ENCODE peak calls at places on chromosomes 11 and 22, in nine cellular contexts. One of them, this sample, is unnamed. For H3K36me3, the result is how much of the 10 kb centered on the place peaks cover.

GRCh38 chr22:43205748-43206514 is 19.0 kb upstream of the TTLL12 start:
- DNase-seq in lower lobe of right lung: no peak
- DNase-seq in CD8-positive, alpha-beta T cell: peak
- DNase-seq in bronchial epithelial cell: no peak
- DNase-seq in heart left ventricle: peak
- DNase-seq in psoas muscle: no peak
- DNase-seq in CD8-positive, alpha-beta memory T cell: peak
- DNase-seq in naive thymus-derived CD4-positive, alpha-beta T cell: no peak
- DNase-seq in fibroblast of lung: no peak
- DNase-seq in this sample: no peak

GRCh38 chr11:105153392-105153791 is 13.8 kb upstream of the CARD18 start:
- DNase-seq in fibroblast of lung: no peak
- DNase-seq in naive thymus-derived CD4-positive, alpha-beta T cell: no peak
- DNase-seq in CD8-positive, alpha-beta T cell: no peak
- DNase-seq in psoas muscle: no peak
- DNase-seq in bronchial epithelial cell: no peak
- DNase-seq in CD8-positive, alpha-beta memory T cell: no peak
- DNase-seq in heart left ventricle: no peak
- DNase-seq in lower lobe of right lung: no peak
- DNase-seq in this sample: no peak

GRCh38 chr22:45198463-45198795 is 34.7 kb downstream of the NUP50 start:
- DNase-seq in naive thymus-derived CD4-positive, alpha-beta T cell: no peak
- DNase-seq in psoas muscle: no peak
- DNase-seq in CD8-positive, alpha-beta memory T cell: no peak
- DNase-seq in bronchial epithelial cell: no peak
- DNase-seq in CD8-positive, alpha-beta T cell: no peak
- DNase-seq in heart left ventricle: no peak
- DNase-seq in fibroblast of lung: no peak
- DNase-seq in lower lobe of right lung: no peak
- DNase-seq in this sample: no peak

GRCh38 chr11:128898580-128899344 is 7.6 kb downstream of the KCNJ5 start:
- DNase-seq in bronchial epithelial cell: no peak
- DNase-seq in lower lobe of right lung: peak
- DNase-seq in naive thymus-derived CD4-positive, alpha-beta T cell: no peak
- DNase-seq in CD8-positive, alpha-beta memory T cell: no peak
- DNase-seq in fibroblast of lung: no peak
- DNase-seq in CD8-positive, alpha-beta T cell: no peak
- DNase-seq in psoas muscle: no peak
- DNase-seq in heart left ventricle: peak
- DNase-seq in this sample: no peak

GRCh38 chr11:74636633-74637184 is 44.3 kb downstream of the POLD3 start:
- DNase-seq in lower lobe of right lung: no peak
- DNase-seq in fibroblast of lung: peak
- DNase-seq in CD8-positive, alpha-beta T cell: no peak
- DNase-seq in psoas muscle: no peak
- DNase-seq in bronchial epithelial cell: peak
- DNase-seq in naive thymus-derived CD4-positive, alpha-beta T cell: no peak
- DNase-seq in heart left ventricle: no peak
- DNase-seq in CD8-positive, alpha-beta memory T cell: no peak
- DNase-seq in this sample: peak

GRCh38 chr11:59197990-59198389 is 14.7 kb downstream of the MPEG1 start:
- DNase-seq in bronchial epithelial cell: peak
- DNase-seq in naive thymus-derived CD4-positive, alpha-beta T cell: no peak
- DNase-seq in CD8-positive, alpha-beta T cell: no peak
- DNase-seq in fibroblast of lung: peak
- DNase-seq in psoas muscle: peak
- DNase-seq in lower lobe of right lung: peak
- DNase-seq in heart left ventricle: peak
- DNase-seq in CD8-positive, alpha-beta memory T cell: no peak
- DNase-seq in this sample: no peak

GRCh38 chr22:30408388-30409101 is 11.7 kb downstream of the SEC14L2 start:
- DNase-seq in fibroblast of lung: peak
- DNase-seq in lower lobe of right lung: no peak
- DNase-seq in psoas muscle: no peak
- DNase-seq in naive thymus-derived CD4-positive, alpha-beta T cell: no peak
- DNase-seq in CD8-positive, alpha-beta T cell: no peak
- DNase-seq in bronchial epithelial cell: peak
- DNase-seq in CD8-positive, alpha-beta memory T cell: no peak
- DNase-seq in heart left ventricle: no peak
- DNase-seq in this sample: no peak

GRCh38 chr11:113806403-113806802 is 26.8 kb downstream of the CLDN25 start:
- DNase-seq in naive thymus-derived CD4-positive, alpha-beta T cell: no peak
- DNase-seq in fibroblast of lung: peak
- DNase-seq in lower lobe of right lung: no peak
- DNase-seq in heart left ventricle: no peak
- DNase-seq in psoas muscle: no peak
- DNase-seq in CD8-positive, alpha-beta memory T cell: no peak
- DNase-seq in CD8-positive, alpha-beta T cell: no peak
- DNase-seq in bronchial epithelial cell: peak
- DNase-seq in this sample: no peak

GRCh38 chr11:115463606-115464005 is 40.6 kb downstream of the CADM1 start:
- DNase-seq in lower lobe of right lung: no peak
- DNase-seq in CD8-positive, alpha-beta T cell: no peak
- DNase-seq in naive thymus-derived CD4-positive, alpha-beta T cell: no peak
- DNase-seq in CD8-positive, alpha-beta memory T cell: no peak
- DNase-seq in psoas muscle: no peak
- DNase-seq in bronchial epithelial cell: no peak
- DNase-seq in heart left ventricle: no peak
- DNase-seq in fibroblast of lung: no peak
- DNase-seq in this sample: no peak

GRCh38 chr22:35547993-35548761 is 7.5 kb downstream of the RASD2 start:
- DNase-seq in bronchial epithelial cell: no peak
- DNase-seq in psoas muscle: no peak
- DNase-seq in naive thymus-derived CD4-positive, alpha-beta T cell: no peak
- DNase-seq in fibroblast of lung: no peak
- DNase-seq in CD8-positive, alpha-beta T cell: no peak
- DNase-seq in CD8-positive, alpha-beta memory T cell: no peak
- DNase-seq in lower lobe of right lung: no peak
- DNase-seq in heart left ventricle: no peak
- DNase-seq in this sample: no peak

GRCh38 chr11:26578998-26579635 is 7.1 kb upstream of the MUC15 start:
- DNase-seq in fibroblast of lung: peak
- DNase-seq in bronchial epithelial cell: peak
- DNase-seq in lower lobe of right lung: no peak
- DNase-seq in naive thymus-derived CD4-positive, alpha-beta T cell: no peak
- DNase-seq in heart left ventricle: no peak
- DNase-seq in psoas muscle: no peak
- DNase-seq in CD8-positive, alpha-beta T cell: no peak
- DNase-seq in CD8-positive, alpha-beta memory T cell: no peak
- DNase-seq in this sample: no peak

GRCh38 chr22:24153353-24153752 is 27.9 kb upstream of the SUSD2 start:
- DNase-seq in CD8-positive, alpha-beta memory T cell: peak
- DNase-seq in heart left ventricle: no peak
- DNase-seq in bronchial epithelial cell: no peak
- DNase-seq in lower lobe of right lung: no peak
- DNase-seq in naive thymus-derived CD4-positive, alpha-beta T cell: peak
- DNase-seq in CD8-positive, alpha-beta T cell: peak
- DNase-seq in psoas muscle: no peak
- DNase-seq in fibroblast of lung: no peak
- DNase-seq in this sample: no peak

GRCh38 chr11:87926250-87926970 is 248.8 kb downstream of the RAB38 start:
- DNase-seq in CD8-positive, alpha-beta memory T cell: no peak
- DNase-seq in fibroblast of lung: peak
- DNase-seq in lower lobe of right lung: no peak
- DNase-seq in bronchial epithelial cell: peak
- DNase-seq in heart left ventricle: no peak
- DNase-seq in naive thymus-derived CD4-positive, alpha-beta T cell: no peak
- DNase-seq in CD8-positive, alpha-beta T cell: no peak
- DNase-seq in psoas muscle: no peak
- DNase-seq in this sample: peak

GRCh38 chr11:14148653-14149273 is 186.2 kb downstream of the SPON1 start:
- DNase-seq in heart left ventricle: no peak
- DNase-seq in fibroblast of lung: peak
- DNase-seq in naive thymus-derived CD4-positive, alpha-beta T cell: peak
- DNase-seq in psoas muscle: no peak
- DNase-seq in CD8-positive, alpha-beta T cell: no peak
- DNase-seq in bronchial epithelial cell: peak
- DNase-seq in lower lobe of right lung: no peak
- DNase-seq in CD8-positive, alpha-beta memory T cell: peak
- DNase-seq in this sample: no peak

GRCh38 chr22:32776397-32776796 is 25.1 kb upstream of the TIMP3 start:
- DNase-seq in psoas muscle: no peak
- DNase-seq in fibroblast of lung: no peak
- DNase-seq in CD8-positive, alpha-beta memory T cell: no peak
- DNase-seq in heart left ventricle: no peak
- DNase-seq in lower lobe of right lung: no peak
- DNase-seq in bronchial epithelial cell: no peak
- DNase-seq in naive thymus-derived CD4-positive, alpha-beta T cell: no peak
- DNase-seq in CD8-positive, alpha-beta T cell: no peak
- DNase-seq in this sample: no peak

GRCh38 chr11:69603978-69604524 is 36.9 kb upstream of the CCND1 start:
- DNase-seq in lower lobe of right lung: no peak
- DNase-seq in heart left ventricle: no peak
- DNase-seq in CD8-positive, alpha-beta T cell: no peak
- DNase-seq in bronchial epithelial cell: no peak
- DNase-seq in naive thymus-derived CD4-positive, alpha-beta T cell: no peak
- DNase-seq in CD8-positive, alpha-beta memory T cell: no peak
- DNase-seq in fibroblast of lung: no peak
- DNase-seq in psoas muscle: no peak
- DNase-seq in this sample: no peak

GRCh38 chr22:40648386-40648785 is 11.9 kb upstream of the MRTFA start:
- DNase-seq in fibroblast of lung: no peak
- DNase-seq in CD8-positive, alpha-beta memory T cell: no peak
- DNase-seq in psoas muscle: no peak
- DNase-seq in CD8-positive, alpha-beta T cell: no peak
- DNase-seq in naive thymus-derived CD4-positive, alpha-beta T cell: no peak
- DNase-seq in lower lobe of right lung: no peak
- DNase-seq in heart left ventricle: no peak
- DNase-seq in bronchial epithelial cell: no peak
- DNase-seq in this sample: no peak

GRCh38 chr22:40653361-40653760 is 16.8 kb upstream of the MRTFA start:
- DNase-seq in heart left ventricle: no peak
- DNase-seq in bronchial epithelial cell: no peak
- DNase-seq in CD8-positive, alpha-beta memory T cell: no peak
- DNase-seq in CD8-positive, alpha-beta T cell: no peak
- DNase-seq in psoas muscle: no peak
- DNase-seq in lower lobe of right lung: no peak
- DNase-seq in naive thymus-derived CD4-positive, alpha-beta T cell: no peak
- DNase-seq in fibroblast of lung: no peak
- DNase-seq in this sample: no peak

GRCh38 chr22:40651563-40652501 is 15.3 kb upstream of the MRTFA start:
- DNase-seq in heart left ventricle: peak
- DNase-seq in naive thymus-derived CD4-positive, alpha-beta T cell: peak
- DNase-seq in lower lobe of right lung: peak
- DNase-seq in fibroblast of lung: peak
- DNase-seq in CD8-positive, alpha-beta memory T cell: peak
- DNase-seq in CD8-positive, alpha-beta T cell: peak
- DNase-seq in psoas muscle: peak
- DNase-seq in bronchial epithelial cell: peak
- DNase-seq in this sample: peak

GRCh38 chr22:40654522-40655167 is 18.1 kb upstream of the MRTFA start:
- DNase-seq in CD8-positive, alpha-beta memory T cell: no peak
- DNase-seq in CD8-positive, alpha-beta T cell: no peak
- DNase-seq in heart left ventricle: peak
- DNase-seq in psoas muscle: peak
- DNase-seq in fibroblast of lung: peak
- DNase-seq in lower lobe of right lung: no peak
- DNase-seq in bronchial epithelial cell: peak
- DNase-seq in naive thymus-derived CD4-positive, alpha-beta T cell: no peak
- DNase-seq in this sample: no peak

GRCh38 chr22:40651057-40651456 is 14.5 kb upstream of the MRTFA start:
- DNase-seq in fibroblast of lung: no peak
- DNase-seq in heart left ventricle: no peak
- DNase-seq in CD8-positive, alpha-beta memory T cell: no peak
- DNase-seq in naive thymus-derived CD4-positive, alpha-beta T cell: no peak
- DNase-seq in CD8-positive, alpha-beta T cell: no peak
- DNase-seq in psoas muscle: no peak
- DNase-seq in lower lobe of right lung: no peak
- DNase-seq in bronchial epithelial cell: peak
- DNase-seq in this sample: no peak
- H3K4me3 ChIP-seq in fibroblast of lung: peak
- H3K4me3 ChIP-seq in heart left ventricle: peak
- H3K4me3 ChIP-seq in CD8-positive, alpha-beta memory T cell: no peak
- H3K4me3 ChIP-seq in naive thymus-derived CD4-positive, alpha-beta T cell: no peak
- H3K4me3 ChIP-seq in CD8-positive, alpha-beta T cell: no peak
- H3K4me3 ChIP-seq in psoas muscle: peak
- H3K4me3 ChIP-seq in lower lobe of right lung: peak
- H3K4me3 ChIP-seq in bronchial epithelial cell: no peak
- H3K4me3 ChIP-seq in this sample: no peak

DNA sequence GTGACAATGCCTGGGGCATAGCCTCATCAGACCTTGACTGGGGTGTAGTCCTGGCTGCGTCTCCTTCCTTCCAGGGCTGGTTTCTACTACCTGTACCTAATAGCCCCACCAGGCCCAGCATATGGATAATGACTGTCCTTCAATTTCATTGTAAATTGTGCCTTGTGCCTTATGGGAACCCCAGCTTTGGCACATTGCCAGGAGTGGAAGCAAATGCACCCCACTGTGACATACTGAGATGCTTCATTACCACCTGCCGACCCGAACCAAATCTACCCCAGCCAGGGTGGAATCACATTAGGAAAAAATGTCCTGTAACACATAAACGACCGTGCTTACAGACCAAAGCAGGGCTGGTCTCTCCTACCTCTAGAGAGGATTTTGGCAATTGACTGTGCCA is 7.3 kb downstream of the TOP3B start:
- DNase-seq in CD8-positive, alpha-beta memory T cell: no peak
- DNase-seq in naive thymus-derived CD4-positive, alpha-beta T cell: no peak
- DNase-seq in heart left ventricle: no peak
- DNase-seq in psoas muscle: peak
- DNase-seq in bronchial epithelial cell: no peak
- DNase-seq in CD8-positive, alpha-beta T cell: no peak
- DNase-seq in fibroblast of lung: no peak
- DNase-seq in lower lobe of right lung: no peak
- DNase-seq in this sample: no peak
- H3K36me3 ChIP-seq in CD8-positive, alpha-beta memory T cell: under half
- H3K36me3 ChIP-seq in naive thymus-derived CD4-positive, alpha-beta T cell: under half
- H3K36me3 ChIP-seq in heart left ventricle: half or more
- H3K36me3 ChIP-seq in psoas muscle: under half
- H3K36me3 ChIP-seq in bronchial epithelial cell: under half
- H3K36me3 ChIP-seq in CD8-positive, alpha-beta T cell: under half
- H3K36me3 ChIP-seq in fibroblast of lung: under half
- H3K36me3 ChIP-seq in lower lobe of right lung: half or more
- H3K36me3 ChIP-seq in this sample: under half

GRCh38 chr22:46764140-46764680 is 1.8 kb downstream of the TBC1D22A start:
- DNase-seq in fibroblast of lung: no peak
- DNase-seq in naive thymus-derived CD4-positive, alpha-beta T cell: no peak
- DNase-seq in lower lobe of right lung: no peak
- DNase-seq in heart left ventricle: no peak
- DNase-seq in bronchial epithelial cell: no peak
- DNase-seq in psoas muscle: no peak
- DNase-seq in CD8-positive, alpha-beta memory T cell: no peak
- DNase-seq in CD8-positive, alpha-beta T cell: no peak
- DNase-seq in this sample: no peak
- H3K4me3 ChIP-seq in fibroblast of lung: no peak
- H3K4me3 ChIP-seq in naive thymus-derived CD4-positive, alpha-beta T cell: no peak
- H3K4me3 ChIP-seq in lower lobe of right lung: no peak
- H3K4me3 ChIP-seq in heart left ventricle: peak
- H3K4me3 ChIP-seq in bronchial epithelial cell: no peak
- H3K4me3 ChIP-seq in psoas muscle: peak
- H3K4me3 ChIP-seq in CD8-positive, alpha-beta memory T cell: no peak
- H3K4me3 ChIP-seq in CD8-positive, alpha-beta T cell: no peak
- H3K4me3 ChIP-seq in this sample: no peak

DNA sequence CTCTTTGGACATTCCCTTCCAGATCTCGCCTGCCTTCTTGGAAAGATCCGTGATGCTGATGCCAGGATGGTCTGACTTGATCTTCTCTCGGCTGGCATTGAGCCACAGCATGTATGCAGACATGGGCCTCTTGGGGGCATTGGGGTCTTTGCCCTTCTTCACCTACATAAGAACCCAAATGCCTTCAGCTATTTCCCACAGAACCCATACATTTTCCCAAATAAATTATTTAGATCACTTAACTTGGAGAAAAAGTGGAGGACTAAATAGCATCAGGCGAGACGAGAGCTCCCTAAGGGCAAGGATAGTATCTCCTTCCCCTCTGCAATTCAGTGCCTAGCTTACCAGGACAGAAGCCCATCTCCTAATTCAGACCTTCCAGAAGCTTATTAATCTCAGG is 3.0 kb upstream of the TNKS1BP1 start:
- DNase-seq in fibroblast of lung: no peak
- DNase-seq in bronchial epithelial cell: no peak
- DNase-seq in naive thymus-derived CD4-positive, alpha-beta T cell: no peak
- DNase-seq in heart left ventricle: no peak
- DNase-seq in psoas muscle: no peak
- DNase-seq in CD8-positive, alpha-beta T cell: no peak
- DNase-seq in lower lobe of right lung: no peak
- DNase-seq in CD8-positive, alpha-beta memory T cell: no peak
- DNase-seq in this sample: no peak
- H3K36me3 ChIP-seq in fibroblast of lung: under half
- H3K36me3 ChIP-seq in bronchial epithelial cell: under half
- H3K36me3 ChIP-seq in naive thymus-derived CD4-positive, alpha-beta T cell: under half
- H3K36me3 ChIP-seq in heart left ventricle: half or more
- H3K36me3 ChIP-seq in psoas muscle: under half
- H3K36me3 ChIP-seq in CD8-positive, alpha-beta T cell: under half
- H3K36me3 ChIP-seq in lower lobe of right lung: half or more
- H3K36me3 ChIP-seq in CD8-positive, alpha-beta memory T cell: under half
- H3K36me3 ChIP-seq in this sample: under half